ENCODE peak calls at places on chromosomes 13 and 19, in four cellular contexts. E is activated CD4-positive, alpha-beta T cell treated with anti-CD3 and anti-CD28 coated beads for 24 hours; H is NCI-H774; L is upper lobe of right lung. G is an unnamed sample.

GRCh38 chr19:42335971-42336370 is 10.5 kb downstream of the MEGF8 start:
- DNase-seq in E (no peak), H (no peak), L (no peak), G (no peak)

GRCh38 chr19:20167020-20167644 is at the start of gene ZNF486:
- DNase-seq in E (peak), H (peak), L (peak), G (peak)

GRCh38 chr13:99277629-99278028 is 19.4 kb upstream of the GPR18 start:
- DNase-seq in E (no peak), H (no peak), L (peak), G (no peak)

GRCh38 chr13:108629353-108629752 is at the start of gene MYO16:
- DNase-seq in E (no peak), H (no peak), L (no peak), G (no peak)

GRCh38 chr19:38656171-38656981 is 8.9 kb downstream of the ACTN4 start:
- DNase-seq in E (peak), H (no peak), L (no peak), G (no peak)

GRCh38 chr19:39951686-39952085 is 17.3 kb upstream of the FCGBP start:
- DNase-seq in E (no peak), H (no peak), L (no peak), G (no peak)

GRCh38 chr19:48878219-48879024 is 6.2 kb downstream of the PPP1R15A start:
- DNase-seq in E (no peak), H (no peak), L (no peak), G (no peak)

GRCh38 chr13:65965496-65965895 is 1264.6 kb downstream of the PCDH9 start:
- DNase-seq in E (no peak), H (no peak), L (no peak), G (no peak)

GRCh38 chr13:40193290-40194203 is 472.9 kb downstream of the FOXO1 start:
- DNase-seq in E (no peak), H (no peak), L (no peak), G (no peak)

GRCh38 chr19:4613258-4613751 is 26.0 kb upstream of the TNFAIP8L1 start:
- DNase-seq in E (no peak), H (no peak), L (no peak), G (no peak)

GRCh38 chr13:45238945-45239795 is 38.3 kb upstream of the KCTD4 start:
- DNase-seq in E (no peak), H (no peak), L (no peak), G (no peak)

GRCh38 chr13:114071441-114071840 is 61.0 kb downstream of the RASA3 start:
- DNase-seq in E (no peak), H (no peak), L (peak), G (peak)

GRCh38 chr19:46115396-46116109 is 8.9 kb downstream of the IGFL3 start:
- DNase-seq in E (peak), H (no peak), L (no peak), G (no peak)

GRCh38 chr13:40170982-40171381 is 495.5 kb downstream of the FOXO1 start:
- DNase-seq in E (no peak), H (no peak), L (no peak), G (no peak)

GRCh38 chr19:23062921-23063320 is 53.9 kb upstream of the ZNF730 start:
- DNase-seq in E (no peak), H (no peak), L (no peak), G (no peak)

GRCh38 chr13:26628706-26629105 is 71.2 kb downstream of the WASF3 start:
- DNase-seq in E (no peak), H (no peak), L (no peak), G (no peak)

GRCh38 chr13:94656766-94657165 is 55.1 kb downstream of the GPR180 start:
- DNase-seq in E (no peak), H (no peak), L (no peak), G (no peak)

GRCh38 chr19:53904909-53905308 is 4.2 kb upstream of the CACNG7 start:
- DNase-seq in E (no peak), H (no peak), L (no peak), G (no peak)

GRCh38 chr19:41699231-41699967 is 9.0 kb upstream of the CEACAM5 start:
- DNase-seq in E (no peak), H (no peak), L (no peak), G (no peak)

GRCh38 chr13:111339366-111340143 is 19.1 kb downstream of the TEX29 start:
- DNase-seq in E (no peak), H (no peak), L (no peak), G (no peak)

GRCh38 chr13:76307157-76307556 is 579.0 kb downstream of the KCTD12 start:
- DNase-seq in E (no peak), H (no peak), L (no peak), G (no peak)

GRCh38 chr19:51016798-51017683 is 2.5 kb downstream of the KLK10 start:
- DNase-seq in E (peak), H (peak), L (no peak), G (no peak)

GRCh38 chr19:15297416-15298224 is 34.7 kb downstream of the BRD4 start:
- DNase-seq in E (no peak), H (peak), L (peak), G (peak)

GRCh38 chr19:47658431-47659383 is 49.8 kb downstream of the BICRA start:
- DNase-seq in E (no peak), H (no peak), L (no peak), G (no peak)

GRCh38 chr19:10173527-10173926 is 21.2 kb downstream of the DNMT1 start:
- DNase-seq in E (no peak), H (no peak), L (no peak), G (no peak)

GRCh38 chr13:108948269-108948671 is 318.9 kb downstream of the MYO16 start:
- DNase-seq in E (no peak), H (no peak), L (no peak), G (no peak)

GRCh38 chr13:36275190-36276002 is 22.2 kb downstream of the CCDC169 start:
- DNase-seq in E (no peak), H (no peak), L (no peak), G (no peak)

GRCh38 chr19:2429917-2430570 is 2.7 kb upstream of the TIMM13 start:
- DNase-seq in E (no peak), H (no peak), L (no peak), G (no peak)

GRCh38 chr13:112572408-112572807 is 15.5 kb downstream of the TUBGCP3 start:
- DNase-seq in E (no peak), H (no peak), L (no peak), G (no peak)

GRCh38 chr13:94305463-94305862 is 174.0 kb downstream of the DCT start:
- DNase-seq in E (no peak), H (no peak), L (no peak), G (no peak)

GRCh38 chr19:30969586-30969985 is 379.6 kb downstream of the TSHZ3 start:
- DNase-seq in E (no peak), H (no peak), L (no peak), G (no peak)

GRCh38 chr19:51327066-51327985 is 14.6 kb downstream of the VSIG10L start:
- DNase-seq in E (peak), H (no peak), L (peak), G (no peak)

GRCh38 chr19:39130337-39131254 is 5.0 kb downstream of the PAK4 start:
- DNase-seq in E (no peak), H (no peak), L (no peak), G (no peak)

GRCh38 chr13:36259361-36260137 is 38.1 kb downstream of the CCDC169 start:
- DNase-seq in E (no peak), H (no peak), L (no peak), G (no peak)

GRCh38 chr13:90686438-90686837 is 661.0 kb upstream of the MIR17HG start:
- DNase-seq in E (no peak), H (no peak), L (no peak), G (no peak)

GRCh38 chr13:106599875-106600797 is 32.2 kb upstream of the ARGLU1 start:
- DNase-seq in E (no peak), H (no peak), L (no peak), G (no peak)

G was measured in chondrocyte.